ENCODE peak calls at places on chromosomes 5 and 9, in nine cellular contexts. One of them, this sample, is unnamed.

GRCh38 chr5:92468307-92468706 is 1085.2 kb upstream of the ARRDC3 start:
- DNase-seq in epithelial cell of esophagus: no peak
- DNase-seq in pons: no peak
- DNase-seq in activated CD8-positive, alpha-beta memory T cell treated with anti-CD3 and anti-CD28 coated beads, Interleukin-2, amount 10 ng/mL, durations not matched to agents 7 days and 5 days: no peak
- DNase-seq in pancreas: no peak
- DNase-seq in amygdala: no peak
- DNase-seq in neural crest cell: no peak
- DNase-seq in MCF 10A: no peak
- DNase-seq in H7: no peak
- DNase-seq in this sample: no peak

GRCh38 chr5:55855509-55855908 is 4.4 kb downstream of the IL31RA start:
- DNase-seq in pons: no peak
- DNase-seq in amygdala: no peak
- DNase-seq in MCF 10A: no peak
- DNase-seq in epithelial cell of esophagus: no peak
- DNase-seq in activated CD8-positive, alpha-beta memory T cell treated with anti-CD3 and anti-CD28 coated beads, Interleukin-2, amount 10 ng/mL, durations not matched to agents 7 days and 5 days: peak
- DNase-seq in pancreas: no peak
- DNase-seq in H7: no peak
- DNase-seq in neural crest cell: no peak
- DNase-seq in this sample: no peak

GRCh38 chr9:133323991-133324703 is 11.8 kb downstream of the SURF6 start:
- DNase-seq in H7: no peak
- DNase-seq in epithelial cell of esophagus: no peak
- DNase-seq in pancreas: no peak
- DNase-seq in MCF 10A: no peak
- DNase-seq in pons: no peak
- DNase-seq in activated CD8-positive, alpha-beta memory T cell treated with anti-CD3 and anti-CD28 coated beads, Interleukin-2, amount 10 ng/mL, durations not matched to agents 7 days and 5 days: no peak
- DNase-seq in amygdala: no peak
- DNase-seq in neural crest cell: no peak
- DNase-seq in this sample: no peak

GRCh38 chr5:163869611-163870010 is 364.2 kb downstream of the MAT2B start:
- DNase-seq in neural crest cell: no peak
- DNase-seq in amygdala: no peak
- DNase-seq in MCF 10A: no peak
- DNase-seq in activated CD8-positive, alpha-beta memory T cell treated with anti-CD3 and anti-CD28 coated beads, Interleukin-2, amount 10 ng/mL, durations not matched to agents 7 days and 5 days: no peak
- DNase-seq in pancreas: no peak
- DNase-seq in pons: no peak
- DNase-seq in epithelial cell of esophagus: no peak
- DNase-seq in H7: no peak
- DNase-seq in this sample: no peak

GRCh38 chr9:88017086-88017485 is 42.8 kb upstream of the CDK20 start:
- DNase-seq in pancreas: no peak
- DNase-seq in activated CD8-positive, alpha-beta memory T cell treated with anti-CD3 and anti-CD28 coated beads, Interleukin-2, amount 10 ng/mL, durations not matched to agents 7 days and 5 days: no peak
- DNase-seq in epithelial cell of esophagus: no peak
- DNase-seq in MCF 10A: no peak
- DNase-seq in pons: no peak
- DNase-seq in amygdala: no peak
- DNase-seq in H7: no peak
- DNase-seq in neural crest cell: no peak
- DNase-seq in this sample: no peak

GRCh38 chr9:124242331-124243194 is 15.2 kb upstream of the NEK6 start:
- DNase-seq in amygdala: no peak
- DNase-seq in H7: peak
- DNase-seq in activated CD8-positive, alpha-beta memory T cell treated with anti-CD3 and anti-CD28 coated beads, Interleukin-2, amount 10 ng/mL, durations not matched to agents 7 days and 5 days: no peak
- DNase-seq in pons: no peak
- DNase-seq in epithelial cell of esophagus: no peak
- DNase-seq in MCF 10A: no peak
- DNase-seq in neural crest cell: no peak
- DNase-seq in pancreas: no peak
- DNase-seq in this sample: no peak

GRCh38 chr9:7454490-7455110 is 345.0 kb downstream of the DMAC1 start:
- DNase-seq in pancreas: no peak
- DNase-seq in amygdala: no peak
- DNase-seq in neural crest cell: no peak
- DNase-seq in pons: peak
- DNase-seq in activated CD8-positive, alpha-beta memory T cell treated with anti-CD3 and anti-CD28 coated beads, Interleukin-2, amount 10 ng/mL, durations not matched to agents 7 days and 5 days: no peak
- DNase-seq in H7: no peak
- DNase-seq in epithelial cell of esophagus: no peak
- DNase-seq in MCF 10A: no peak
- DNase-seq in this sample: no peak

GRCh38 chr9:96245399-96245798 is 56.6 kb downstream of the HSD17B3 start:
- DNase-seq in epithelial cell of esophagus: no peak
- DNase-seq in H7: peak
- DNase-seq in neural crest cell: peak
- DNase-seq in MCF 10A: no peak
- DNase-seq in pons: no peak
- DNase-seq in amygdala: no peak
- DNase-seq in pancreas: no peak
- DNase-seq in activated CD8-positive, alpha-beta memory T cell treated with anti-CD3 and anti-CD28 coated beads, Interleukin-2, amount 10 ng/mL, durations not matched to agents 7 days and 5 days: no peak
- DNase-seq in this sample: no peak

GRCh38 chr5:67182406-67182805 is 14.2 kb downstream of the CD180 start:
- DNase-seq in epithelial cell of esophagus: peak
- DNase-seq in pons: no peak
- DNase-seq in pancreas: no peak
- DNase-seq in neural crest cell: no peak
- DNase-seq in amygdala: no peak
- DNase-seq in MCF 10A: peak
- DNase-seq in activated CD8-positive, alpha-beta memory T cell treated with anti-CD3 and anti-CD28 coated beads, Interleukin-2, amount 10 ng/mL, durations not matched to agents 7 days and 5 days: no peak
- DNase-seq in H7: peak
- DNase-seq in this sample: peak

GRCh38 chr5:181114844-181115778 is 15.9 kb downstream of the OR2V1 start:
- DNase-seq in amygdala: no peak
- DNase-seq in pons: no peak
- DNase-seq in pancreas: no peak
- DNase-seq in MCF 10A: peak
- DNase-seq in epithelial cell of esophagus: peak
- DNase-seq in activated CD8-positive, alpha-beta memory T cell treated with anti-CD3 and anti-CD28 coated beads, Interleukin-2, amount 10 ng/mL, durations not matched to agents 7 days and 5 days: no peak
- DNase-seq in neural crest cell: no peak
- DNase-seq in H7: peak
- DNase-seq in this sample: peak

GRCh38 chr5:167096816-167097215 is 1194.6 kb upstream of the WWC1 start:
- DNase-seq in amygdala: no peak
- DNase-seq in neural crest cell: no peak
- DNase-seq in pons: no peak
- DNase-seq in MCF 10A: no peak
- DNase-seq in H7: no peak
- DNase-seq in activated CD8-positive, alpha-beta memory T cell treated with anti-CD3 and anti-CD28 coated beads, Interleukin-2, amount 10 ng/mL, durations not matched to agents 7 days and 5 days: no peak
- DNase-seq in epithelial cell of esophagus: no peak
- DNase-seq in pancreas: no peak
- DNase-seq in this sample: no peak

GRCh38 chr5:93328833-93329232 is 252.2 kb downstream of the NR2F1-AS1 start:
- DNase-seq in activated CD8-positive, alpha-beta memory T cell treated with anti-CD3 and anti-CD28 coated beads, Interleukin-2, amount 10 ng/mL, durations not matched to agents 7 days and 5 days: no peak
- DNase-seq in H7: no peak
- DNase-seq in MCF 10A: peak
- DNase-seq in pancreas: no peak
- DNase-seq in neural crest cell: no peak
- DNase-seq in epithelial cell of esophagus: no peak
- DNase-seq in amygdala: no peak
- DNase-seq in pons: no peak
- DNase-seq in this sample: peak

GRCh38 chr5:19608434-19608833 is 379.6 kb downstream of the CDH18 start:
- DNase-seq in MCF 10A: peak
- DNase-seq in pancreas: no peak
- DNase-seq in epithelial cell of esophagus: peak
- DNase-seq in H7: no peak
- DNase-seq in activated CD8-positive, alpha-beta memory T cell treated with anti-CD3 and anti-CD28 coated beads, Interleukin-2, amount 10 ng/mL, durations not matched to agents 7 days and 5 days: no peak
- DNase-seq in amygdala: no peak
- DNase-seq in pons: peak
- DNase-seq in neural crest cell: no peak
- DNase-seq in this sample: peak

GRCh38 chr5:77140350-77140749 is 53.3 kb upstream of the ZBED3 start:
- DNase-seq in epithelial cell of esophagus: no peak
- DNase-seq in neural crest cell: no peak
- DNase-seq in MCF 10A: no peak
- DNase-seq in pons: no peak
- DNase-seq in pancreas: no peak
- DNase-seq in H7: peak
- DNase-seq in amygdala: no peak
- DNase-seq in activated CD8-positive, alpha-beta memory T cell treated with anti-CD3 and anti-CD28 coated beads, Interleukin-2, amount 10 ng/mL, durations not matched to agents 7 days and 5 days: no peak
- DNase-seq in this sample: no peak

GRCh38 chr9:124381073-124381945 is 33.9 kb downstream of the PSMB7 start:
- DNase-seq in pons: no peak
- DNase-seq in amygdala: no peak
- DNase-seq in MCF 10A: peak
- DNase-seq in epithelial cell of esophagus: peak
- DNase-seq in pancreas: no peak
- DNase-seq in neural crest cell: no peak
- DNase-seq in activated CD8-positive, alpha-beta memory T cell treated with anti-CD3 and anti-CD28 coated beads, Interleukin-2, amount 10 ng/mL, durations not matched to agents 7 days and 5 days: no peak
- DNase-seq in H7: no peak
- DNase-seq in this sample: peak

GRCh38 chr9:4866239-4866969 is 73.7 kb downstream of the RCL1 start:
- DNase-seq in neural crest cell: no peak
- DNase-seq in MCF 10A: peak
- DNase-seq in activated CD8-positive, alpha-beta memory T cell treated with anti-CD3 and anti-CD28 coated beads, Interleukin-2, amount 10 ng/mL, durations not matched to agents 7 days and 5 days: peak
- DNase-seq in epithelial cell of esophagus: peak
- DNase-seq in pancreas: no peak
- DNase-seq in amygdala: no peak
- DNase-seq in pons: no peak
- DNase-seq in H7: no peak
- DNase-seq in this sample: peak

GRCh38 chr5:176844706-176845391 is 34.5 kb downstream of the UNC5A start:
- DNase-seq in H7: no peak
- DNase-seq in pancreas: no peak
- DNase-seq in activated CD8-positive, alpha-beta memory T cell treated with anti-CD3 and anti-CD28 coated beads, Interleukin-2, amount 10 ng/mL, durations not matched to agents 7 days and 5 days: no peak
- DNase-seq in amygdala: no peak
- DNase-seq in epithelial cell of esophagus: peak
- DNase-seq in MCF 10A: peak
- DNase-seq in pons: no peak
- DNase-seq in neural crest cell: no peak
- DNase-seq in this sample: no peak

GRCh38 chr5:1510631-1511030 is 13.1 kb downstream of the LPCAT1 start:
- DNase-seq in pons: no peak
- DNase-seq in activated CD8-positive, alpha-beta memory T cell treated with anti-CD3 and anti-CD28 coated beads, Interleukin-2, amount 10 ng/mL, durations not matched to agents 7 days and 5 days: peak
- DNase-seq in pancreas: peak
- DNase-seq in amygdala: no peak
- DNase-seq in epithelial cell of esophagus: no peak
- DNase-seq in neural crest cell: no peak
- DNase-seq in MCF 10A: no peak
- DNase-seq in H7: peak
- DNase-seq in this sample: no peak

GRCh38 chr9:78273761-78274160 is 23.2 kb upstream of the PSAT1 start:
- DNase-seq in pancreas: no peak
- DNase-seq in neural crest cell: no peak
- DNase-seq in H7: no peak
- DNase-seq in pons: no peak
- DNase-seq in MCF 10A: no peak
- DNase-seq in epithelial cell of esophagus: peak
- DNase-seq in activated CD8-positive, alpha-beta memory T cell treated with anti-CD3 and anti-CD28 coated beads, Interleukin-2, amount 10 ng/mL, durations not matched to agents 7 days and 5 days: no peak
- DNase-seq in amygdala: no peak
- DNase-seq in this sample: peak

GRCh38 chr9:93346240-93347112 is 105.0 kb upstream of the FAM120A start:
- DNase-seq in epithelial cell of esophagus: no peak
- DNase-seq in activated CD8-positive, alpha-beta memory T cell treated with anti-CD3 and anti-CD28 coated beads, Interleukin-2, amount 10 ng/mL, durations not matched to agents 7 days and 5 days: no peak
- DNase-seq in amygdala: no peak
- DNase-seq in H7: peak
- DNase-seq in pancreas: no peak
- DNase-seq in neural crest cell: peak
- DNase-seq in pons: no peak
- DNase-seq in MCF 10A: no peak
- DNase-seq in this sample: no peak

GRCh38 chr5:149037819-149038218 is 25.0 kb downstream of the SH3TC2 start:
- DNase-seq in activated CD8-positive, alpha-beta memory T cell treated with anti-CD3 and anti-CD28 coated beads, Interleukin-2, amount 10 ng/mL, durations not matched to agents 7 days and 5 days: no peak
- DNase-seq in pancreas: no peak
- DNase-seq in H7: no peak
- DNase-seq in pons: no peak
- DNase-seq in amygdala: no peak
- DNase-seq in epithelial cell of esophagus: no peak
- DNase-seq in neural crest cell: no peak
- DNase-seq in MCF 10A: no peak
- DNase-seq in this sample: no peak

GRCh38 chr9:134407123-134407779 is 81.0 kb downstream of the RXRA start:
- DNase-seq in MCF 10A: peak
- DNase-seq in pons: peak
- DNase-seq in amygdala: peak
- DNase-seq in pancreas: peak
- DNase-seq in activated CD8-positive, alpha-beta memory T cell treated with anti-CD3 and anti-CD28 coated beads, Interleukin-2, amount 10 ng/mL, durations not matched to agents 7 days and 5 days: peak
- DNase-seq in neural crest cell: peak
- DNase-seq in H7: peak
- DNase-seq in epithelial cell of esophagus: peak
- DNase-seq in this sample: peak